ENCODE peak calls at places on chromosomes 13 and 19, in nine cellular contexts. T, A, Y, X, V, S, F, B and J are unnamed samples. For H3K27me3 and H3K9me3, the result is how much of the 10 kb centered on the place peaks cover.

GRCh38 chr13:99626461-99627082 is 125.3 kb downstream of the TM9SF2 start:
- DNase-seq in B (peak), T (no peak), F (peak), A (no peak), V (no peak), X (no peak), Y (no peak), S (no peak), J (no peak)

GRCh38 chr13:67299072-67299635 is 69.0 kb upstream of the PCDH9 start:
- DNase-seq in X (no peak), S (no peak), Y (no peak), T (no peak), B (peak), F (peak), A (no peak), V (no peak), J (peak)

GRCh38 chr19:15129856-15130580 is 22.8 kb downstream of the SYDE1 start:
- DNase-seq in S (no peak), A (no peak), T (no peak), Y (no peak), V (no peak), B (peak), X (no peak), F (no peak), J (no peak)

GRCh38 chr19:13195678-13196077 is 45.5 kb downstream of the IER2 start:
- DNase-seq in A (no peak), T (peak), X (no peak), B (no peak), V (peak), S (no peak), F (no peak), Y (no peak), J (no peak)

GRCh38 chr13:58406545-58406944 is 775.0 kb downstream of the PCDH17 start:
- DNase-seq in Y (no peak), S (no peak), T (no peak), A (no peak), F (no peak), X (no peak), B (no peak), V (no peak), J (no peak)

GRCh38 chr19:38812841-38813320 is at the start of gene LGALS4:
- DNase-seq in X (no peak), F (no peak), B (no peak), T (no peak), V (no peak), Y (peak), A (no peak), S (no peak), J (no peak)

GRCh38 chr13:44188257-44188656 is 185.4 kb upstream of the SERP2 start:
- DNase-seq in S (no peak), A (no peak), X (no peak), T (no peak), Y (no peak), F (peak), B (peak), V (no peak), J (no peak)

GRCh38 chr13:25329706-25330105 is 28.3 kb downstream of the NUP58 start:
- DNase-seq in B (peak), Y (no peak), T (no peak), S (no peak), F (peak), A (no peak), V (no peak), X (no peak), J (no peak)

GRCh38 chr13:47168086-47168485 is 271.2 kb upstream of the HTR2A start:
- DNase-seq in B (peak), A (no peak), V (no peak), S (no peak), Y (no peak), T (no peak), F (peak), X (no peak), J (no peak)

GRCh38 chr19:39497850-39498261 is 891 bp upstream of the DLL3 start:
- DNase-seq in Y (no peak), T (peak), X (no peak), S (no peak), A (peak), F (peak), V (no peak), B (peak), J (no peak)

GRCh38 chr13:41722684-41723083 is 238.2 kb downstream of the VWA8 start:
- DNase-seq in F (no peak), T (no peak), A (no peak), V (no peak), X (no peak), B (no peak), Y (no peak), S (no peak), J (no peak)

GRCh38 chr13:76570485-76570884 is 315.7 kb downstream of the KCTD12 start:
- DNase-seq in F (no peak), A (no peak), Y (no peak), S (no peak), V (peak), B (no peak), T (no peak), X (no peak), J (no peak)

GRCh38 chr13:48318714-48319457 is 15.3 kb downstream of the RB1 start:
- DNase-seq in V (no peak), A (no peak), T (no peak), S (no peak), B (no peak), X (no peak), Y (no peak), F (no peak), J (no peak)

GRCh38 chr19:56360841-56361240 is 32.5 kb downstream of the ZNF582 start:
- DNase-seq in B (no peak), A (no peak), Y (no peak), X (no peak), F (no peak), T (no peak), S (no peak), V (no peak), J (no peak)

GRCh38 chr13:46182491-46182877 is 507 bp upstream of the LCP1 start:
- DNase-seq in X (no peak), A (no peak), T (no peak), V (no peak), Y (no peak), B (peak), F (no peak), S (no peak), J (no peak)

GRCh38 chr19:14162871-14163297 is 26.5 kb upstream of the ASF1B start:
- DNase-seq in T (no peak), X (no peak), S (no peak), B (no peak), A (no peak), V (no peak), Y (no peak), F (no peak), J (no peak)

GRCh38 chr13:86559915-86560314 is 760.7 kb upstream of the SLITRK6 start:
- DNase-seq in Y (no peak), A (no peak), X (no peak), T (no peak), F (no peak), B (no peak), V (no peak), S (no peak), J (no peak)

GRCh38 chr13:99275093-99275469 is 16.9 kb upstream of the GPR18 start:
- DNase-seq in F (peak), X (no peak), A (no peak), B (peak), V (no peak), T (no peak), S (no peak), Y (no peak), J (no peak)

GRCh38 chr19:16447015-16447384 is 24.8 kb downstream of the EPS15L1 start:
- DNase-seq in A (no peak), Y (peak), V (no peak), T (no peak), B (no peak), F (peak), S (peak), X (no peak), J (peak)

GRCh38 chr19:21084343-21084742 is 2.3 kb downstream of the ZNF714 start:
- DNase-seq in B (no peak), F (peak), T (no peak), A (no peak), X (no peak), Y (no peak), V (no peak), S (no peak), J (peak)

GRCh38 chr13:34657716-34658115 is 284.4 kb upstream of the NBEA start:
- DNase-seq in F (peak), T (no peak), X (no peak), V (no peak), A (no peak), Y (no peak), B (peak), S (no peak), J (peak)

GRCh38 chr19:10334340-10335148 is 1.2 kb upstream of the RAVER1 start:
- DNase-seq in S (peak), T (peak), V (no peak), F (peak), Y (peak), A (peak), B (peak), X (peak), J (peak)

GRCh38 chr19:16153582-16154336 is 10.3 kb downstream of the HSH2D start:
- DNase-seq in A (peak), F (no peak), Y (no peak), S (no peak), V (no peak), X (no peak), B (peak), T (peak), J (no peak)

GRCh38 chr13:86591862-86592261 is 792.6 kb upstream of the SLITRK6 start:
- DNase-seq in X (no peak), Y (no peak), B (peak), F (peak), S (no peak), T (no peak), V (no peak), A (no peak), J (no peak)

GRCh38 chr19:10808937-10809655 is 26.9 kb downstream of the TMED1 start:
- DNase-seq in V (no peak), Y (no peak), S (no peak), T (no peak), F (peak), X (no peak), A (no peak), B (peak), J (no peak)

GRCh38 chr19:12095111-12095790 is 30.7 kb downstream of the ZNF844 start:
- DNase-seq in Y (no peak), X (no peak), F (peak), B (no peak), A (no peak), T (no peak), S (no peak), V (no peak), J (peak)

GRCh38 chr19:13220847-13221246 is 70.6 kb downstream of the IER2 start:
- DNase-seq in T (no peak), F (no peak), S (no peak), X (no peak), B (no peak), V (no peak), A (no peak), Y (no peak), J (no peak)

GRCh38 chr13:109784590-109785140 is 1.7 kb downstream of the IRS2 start:
- DNase-seq in V (no peak), F (peak), Y (peak), B (peak), X (no peak), A (peak), T (peak), S (peak), J (no peak)

GRCh38 chr19:38229585-38230073 is 5.6 kb upstream of the DPF1 start:
- DNase-seq in T (peak), F (peak), A (peak), X (no peak), Y (peak), B (peak), S (peak), V (no peak), J (peak)

GRCh38 chr13:114065926-114066774 is 66.3 kb downstream of the RASA3 start:
- DNase-seq in V (no peak), S (no peak), X (no peak), B (no peak), Y (no peak), T (no peak), A (no peak), F (no peak), J (no peak)

GRCh38 chr19:36115453-36116343 is at the start of gene TBCB:
- DNase-seq in B (no peak), Y (peak), T (no peak), F (peak), V (no peak), A (no peak), S (peak), X (peak), J (no peak)

GRCh38 chr13:51635137-51635878 is 51.0 kb downstream of the WDFY2 start:
- DNase-seq in T (peak), Y (no peak), A (no peak), X (no peak), B (no peak), V (no peak), F (no peak), S (no peak), J (no peak)

GRCh38 chr13:26377038-26377437 is 123.1 kb downstream of the CDK8 start:
- DNase-seq in T (peak), A (peak), X (no peak), Y (no peak), S (no peak), B (peak), V (peak), F (peak), J (no peak)

GRCh38 chr13:73521291-73521626 is 462.5 kb downstream of the KLF5 start:
- DNase-seq in S (no peak), X (no peak), V (no peak), T (no peak), F (no peak), A (no peak), Y (no peak), B (no peak), J (no peak)

GRCh38 chr19:7916137-7916907 is 1.7 kb downstream of the TGFBR3L start:
- DNase-seq in X (no peak), S (no peak), T (peak), V (no peak), B (peak), Y (peak), F (no peak), A (no peak), J (no peak)

GRCh38 chr13:30892966-30893365 is 13.1 kb upstream of the MEDAG start:
- DNase-seq in Y (peak), T (peak), A (peak), V (no peak), S (no peak), F (peak), X (no peak), B (peak), J (no peak)

GRCh38 chr13:94829201-94829600 is 116.9 kb upstream of the SOX21 start:
- DNase-seq in T (no peak), A (no peak), X (no peak), B (no peak), F (no peak), S (no peak), V (no peak), Y (no peak), J (no peak)
- H3K27me3 ChIP-seq in T (under half), A (half or more), X (under half), B (under half), F (under half), S (under half), V (under half), Y (under half), J (under half)

DNA sequence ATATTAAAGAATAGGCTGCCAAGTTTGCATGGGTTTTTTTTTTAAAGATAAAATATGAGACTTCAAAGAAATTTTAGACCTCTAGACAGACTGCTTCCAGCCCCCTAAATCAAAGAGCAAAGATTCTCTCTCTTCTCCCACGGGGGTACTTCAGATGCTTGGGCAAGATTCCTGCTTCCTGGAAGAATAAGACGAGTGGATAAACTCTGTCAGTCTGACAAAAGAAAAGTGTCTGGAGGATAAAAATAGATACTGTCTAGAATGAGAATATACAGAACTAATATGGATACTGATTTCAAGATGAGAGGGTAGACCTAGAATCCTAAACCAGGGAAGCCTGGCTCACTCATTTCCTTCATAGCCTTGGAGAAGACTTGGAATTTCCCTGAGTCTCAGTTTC is 435.1 kb downstream of the FOXO1 start:
- DNase-seq in T (no peak), S (no peak), F (no peak), Y (no peak), B (no peak), X (no peak), V (no peak), A (no peak), J (no peak)
- H3K9me3 ChIP-seq in T (under half), S (under half), F (under half), Y (under half), B (under half), X (under half), V (under half), A (under half), J (under half)

DNA sequence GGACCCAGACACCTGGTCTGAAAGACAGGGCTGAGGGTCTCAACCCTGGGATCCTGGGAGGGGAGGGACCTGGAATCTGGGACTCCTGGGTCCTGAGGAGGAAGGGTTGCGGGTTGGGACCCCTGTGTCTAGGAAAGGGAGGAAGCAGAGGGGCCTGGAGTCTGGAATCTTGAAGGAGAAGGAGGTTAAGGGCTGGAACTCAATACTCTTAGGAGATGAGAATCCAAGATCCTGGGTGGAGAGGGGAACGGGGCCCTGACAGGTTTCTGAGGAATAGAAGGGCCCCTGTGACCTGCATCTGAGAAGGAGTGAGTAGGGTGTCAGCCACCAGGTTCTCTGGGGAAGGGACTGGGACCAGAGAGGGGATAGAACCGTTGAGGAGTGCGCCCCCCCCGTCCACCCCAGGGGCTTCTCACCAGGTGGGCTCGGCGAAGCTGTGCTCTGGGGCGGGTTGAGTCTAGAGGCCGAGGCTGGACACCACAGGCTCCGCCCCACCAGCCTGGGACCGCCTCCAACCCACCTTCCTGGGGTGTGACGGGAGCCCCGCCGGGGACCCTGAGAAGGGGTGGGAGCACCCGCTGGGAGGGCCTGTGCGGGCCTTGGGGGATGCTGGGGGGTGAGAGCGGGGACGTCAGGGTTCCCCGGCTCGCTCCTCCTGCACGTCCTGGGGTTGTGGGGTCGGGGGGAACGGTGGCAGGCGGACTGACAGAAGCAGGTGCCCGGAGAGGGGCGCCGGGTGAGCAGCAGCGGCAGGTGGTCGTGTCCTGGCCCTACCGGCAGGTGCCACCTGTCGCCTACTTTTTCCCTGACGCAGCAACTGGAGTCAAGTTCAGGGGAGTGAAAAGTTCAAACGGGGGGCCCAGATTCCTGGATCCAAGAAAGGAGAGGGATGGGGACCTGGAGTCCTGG is at the start of gene MAMSTR:
- DNase-seq in X (no peak), F (no peak), Y (no peak), V (no peak), A (no peak), T (no peak), S (peak), B (no peak), J (no peak)
- H3K4me3 ChIP-seq in X (peak), F (no peak), Y (no peak), V (no peak), A (peak), T (peak), S (peak), B (peak), J (peak)

DNA sequence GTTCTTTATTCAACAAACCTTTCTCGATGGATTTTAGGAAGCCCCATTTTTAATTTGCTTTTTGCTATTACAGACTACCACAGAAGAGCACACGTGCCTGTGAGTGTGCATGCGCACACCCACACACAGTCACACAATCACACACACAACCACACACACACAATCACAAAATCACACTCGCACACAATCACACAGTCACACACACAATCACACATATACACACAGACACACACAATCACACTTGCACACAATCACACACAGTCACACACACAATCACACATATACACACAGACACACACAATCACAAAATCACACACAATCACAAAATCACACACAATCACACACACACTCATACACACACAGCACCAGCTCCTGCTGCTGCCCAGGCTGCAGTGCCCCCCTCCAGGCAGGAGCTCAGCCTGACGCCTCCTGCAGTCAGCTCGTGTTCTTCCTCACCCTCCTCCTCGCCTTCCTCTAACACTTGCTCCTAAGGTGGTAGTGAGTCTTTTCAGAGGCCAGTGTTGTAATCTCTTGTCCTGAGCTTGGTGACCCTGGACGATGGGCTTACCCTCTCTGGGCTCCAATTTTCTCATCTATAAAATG is 125.0 kb upstream of the SOX1 start:
- DNase-seq in B (no peak), A (no peak), Y (no peak), S (no peak), V (no peak), F (no peak), X (no peak), T (no peak), J (no peak)
- H3K27me3 ChIP-seq in B (under half), A (half or more), Y (under half), S (under half), V (under half), F (under half), X (under half), T (under half), J (under half)

GRCh38 chr19:27671876-27672275 is 1541.1 kb downstream of the UQCRFS1 start:
- DNase-seq in X (no peak), V (no peak), Y (no peak), A (no peak), S (peak), T (no peak), B (no peak), F (no peak), J (no peak)
- H3K9me3 ChIP-seq in X (under half), V (under half), Y (under half), A (under half), S (under half), T (half or more), B (under half), F (under half), J (under half)

DNA sequence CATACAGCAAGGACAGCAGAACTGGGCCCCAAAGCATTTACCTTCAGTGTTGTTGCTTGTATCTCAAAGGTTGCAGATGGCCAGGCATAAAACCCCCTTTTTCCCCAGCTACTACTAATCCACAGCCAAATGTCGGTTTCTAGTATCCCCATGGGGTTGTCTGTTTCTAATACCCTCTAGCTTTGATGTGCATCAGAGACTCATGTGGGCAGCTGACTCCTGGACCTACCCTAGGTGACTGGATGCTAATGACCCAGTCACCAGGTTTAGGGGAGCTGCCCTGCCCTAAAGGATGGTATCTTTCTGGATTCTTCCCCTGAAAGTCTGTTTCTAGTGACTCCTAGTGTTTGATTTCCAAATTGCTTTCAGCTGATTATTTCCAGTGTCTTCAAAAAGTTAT is 23.9 kb downstream of the TJP3 start:
- DNase-seq in A (no peak), B (no peak), X (no peak), T (no peak), V (no peak), S (no peak), Y (no peak), F (no peak), J (no peak)
- H3K4me3 ChIP-seq in A (no peak), B (no peak), X (no peak), T (no peak), V (no peak), S (no peak), Y (no peak), F (no peak), J (no peak)

DNA sequence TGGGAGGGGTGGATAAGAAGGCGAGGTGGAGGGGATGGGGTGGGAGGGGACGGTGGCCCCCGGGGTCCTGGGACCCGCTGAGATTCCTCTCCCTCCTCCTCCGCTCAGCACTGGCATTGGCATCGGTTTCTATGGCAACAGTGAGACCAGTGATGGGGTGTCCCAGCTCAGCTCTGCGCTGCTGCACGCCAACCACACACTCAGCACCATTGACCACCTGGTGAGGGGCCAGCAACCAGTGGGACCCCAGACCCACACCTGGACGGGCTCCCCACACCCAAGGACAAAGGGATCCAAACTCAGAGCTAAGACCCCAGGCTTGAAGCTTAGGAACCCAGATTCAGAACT is 5.9 kb downstream of the TTYH1 start:
- DNase-seq in B (no peak), X (no peak), F (no peak), S (no peak), T (no peak), A (no peak), Y (no peak), V (no peak), J (no peak)
- H3K27me3 ChIP-seq in B (under half), X (under half), F (under half), S (under half), T (under half), A (half or more), Y (under half), V (under half), J (under half)